ENCODE peak calls at places on chromosome 17, in five cellular contexts. One of them, this sample, is unnamed.

GRCh38 chr17:67863624-67864247 is 38.4 kb downstream of the BPTF start:
- DNase-seq in heart left ventricle: no peak
- DNase-seq in natural killer cell treated with Interleukin-12 subunit alpha and Interleukin-12 subunit beta and Interleukin-15 and Interleukin-18, amount 100 ng/mL, for 72 hours: no peak
- DNase-seq in LNCaP clone FGC: no peak
- DNase-seq in stimulated activated naive CD8-positive, alpha-beta T cell treated with anti-CD3 and anti-CD28 coated beads, Interleukin-15, Interleukin-2, amounts not matched to agents 100 U/mL and 50 U/mL, for 24 hours: no peak
- DNase-seq in this sample: no peak

GRCh38 chr17:43701318-43701743 is 39.6 kb upstream of the MEOX1 start:
- DNase-seq in stimulated activated naive CD8-positive, alpha-beta T cell treated with anti-CD3 and anti-CD28 coated beads, Interleukin-15, Interleukin-2, amounts not matched to agents 100 U/mL and 50 U/mL, for 24 hours: peak
- DNase-seq in heart left ventricle: no peak
- DNase-seq in LNCaP clone FGC: no peak
- DNase-seq in natural killer cell treated with Interleukin-12 subunit alpha and Interleukin-12 subunit beta and Interleukin-15 and Interleukin-18, amount 100 ng/mL, for 72 hours: peak
- DNase-seq in this sample: peak

GRCh38 chr17:40071720-40072480 is 9.1 kb downstream of the THRA start:
- DNase-seq in LNCaP clone FGC: peak
- DNase-seq in natural killer cell treated with Interleukin-12 subunit alpha and Interleukin-12 subunit beta and Interleukin-15 and Interleukin-18, amount 100 ng/mL, for 72 hours: no peak
- DNase-seq in stimulated activated naive CD8-positive, alpha-beta T cell treated with anti-CD3 and anti-CD28 coated beads, Interleukin-15, Interleukin-2, amounts not matched to agents 100 U/mL and 50 U/mL, for 24 hours: no peak
- DNase-seq in heart left ventricle: peak
- DNase-seq in this sample: no peak

GRCh38 chr17:44216173-44216572 is 3.3 kb downstream of the UBTF start:
- DNase-seq in heart left ventricle: no peak
- DNase-seq in stimulated activated naive CD8-positive, alpha-beta T cell treated with anti-CD3 and anti-CD28 coated beads, Interleukin-15, Interleukin-2, amounts not matched to agents 100 U/mL and 50 U/mL, for 24 hours: peak
- DNase-seq in natural killer cell treated with Interleukin-12 subunit alpha and Interleukin-12 subunit beta and Interleukin-15 and Interleukin-18, amount 100 ng/mL, for 72 hours: no peak
- DNase-seq in LNCaP clone FGC: no peak
- DNase-seq in this sample: no peak

GRCh38 chr17:8022358-8023038 is 16.4 kb upstream of the ALOX15B start:
- DNase-seq in LNCaP clone FGC: no peak
- DNase-seq in stimulated activated naive CD8-positive, alpha-beta T cell treated with anti-CD3 and anti-CD28 coated beads, Interleukin-15, Interleukin-2, amounts not matched to agents 100 U/mL and 50 U/mL, for 24 hours: no peak
- DNase-seq in natural killer cell treated with Interleukin-12 subunit alpha and Interleukin-12 subunit beta and Interleukin-15 and Interleukin-18, amount 100 ng/mL, for 72 hours: no peak
- DNase-seq in heart left ventricle: no peak
- DNase-seq in this sample: no peak

GRCh38 chr17:47829870-47830269 is 1.5 kb downstream of the MRPL10 start:
- DNase-seq in stimulated activated naive CD8-positive, alpha-beta T cell treated with anti-CD3 and anti-CD28 coated beads, Interleukin-15, Interleukin-2, amounts not matched to agents 100 U/mL and 50 U/mL, for 24 hours: no peak
- DNase-seq in LNCaP clone FGC: no peak
- DNase-seq in heart left ventricle: no peak
- DNase-seq in natural killer cell treated with Interleukin-12 subunit alpha and Interleukin-12 subunit beta and Interleukin-15 and Interleukin-18, amount 100 ng/mL, for 72 hours: peak
- DNase-seq in this sample: no peak

GRCh38 chr17:39926588-39927100 is 757 bp downstream of the ORMDL3 start:
- DNase-seq in natural killer cell treated with Interleukin-12 subunit alpha and Interleukin-12 subunit beta and Interleukin-15 and Interleukin-18, amount 100 ng/mL, for 72 hours: peak
- DNase-seq in stimulated activated naive CD8-positive, alpha-beta T cell treated with anti-CD3 and anti-CD28 coated beads, Interleukin-15, Interleukin-2, amounts not matched to agents 100 U/mL and 50 U/mL, for 24 hours: peak
- DNase-seq in LNCaP clone FGC: no peak
- DNase-seq in heart left ventricle: no peak
- DNase-seq in this sample: peak

GRCh38 chr17:26809033-26809432 is 484.9 kb upstream of the WSB1 start:
- DNase-seq in heart left ventricle: no peak
- DNase-seq in stimulated activated naive CD8-positive, alpha-beta T cell treated with anti-CD3 and anti-CD28 coated beads, Interleukin-15, Interleukin-2, amounts not matched to agents 100 U/mL and 50 U/mL, for 24 hours: no peak
- DNase-seq in LNCaP clone FGC: no peak
- DNase-seq in natural killer cell treated with Interleukin-12 subunit alpha and Interleukin-12 subunit beta and Interleukin-15 and Interleukin-18, amount 100 ng/mL, for 72 hours: no peak
- DNase-seq in this sample: no peak

GRCh38 chr17:27326585-27326984 is 32.7 kb downstream of the WSB1 start:
- DNase-seq in stimulated activated naive CD8-positive, alpha-beta T cell treated with anti-CD3 and anti-CD28 coated beads, Interleukin-15, Interleukin-2, amounts not matched to agents 100 U/mL and 50 U/mL, for 24 hours: no peak
- DNase-seq in natural killer cell treated with Interleukin-12 subunit alpha and Interleukin-12 subunit beta and Interleukin-15 and Interleukin-18, amount 100 ng/mL, for 72 hours: no peak
- DNase-seq in LNCaP clone FGC: no peak
- DNase-seq in heart left ventricle: no peak
- DNase-seq in this sample: no peak

GRCh38 chr17:71987634-71988033 is 133.2 kb upstream of the SOX9 start:
- DNase-seq in LNCaP clone FGC: no peak
- DNase-seq in natural killer cell treated with Interleukin-12 subunit alpha and Interleukin-12 subunit beta and Interleukin-15 and Interleukin-18, amount 100 ng/mL, for 72 hours: no peak
- DNase-seq in heart left ventricle: no peak
- DNase-seq in stimulated activated naive CD8-positive, alpha-beta T cell treated with anti-CD3 and anti-CD28 coated beads, Interleukin-15, Interleukin-2, amounts not matched to agents 100 U/mL and 50 U/mL, for 24 hours: no peak
- DNase-seq in this sample: no peak

GRCh38 chr17:62870581-62870964 is 62.5 kb upstream of the MARCHF10 start:
- DNase-seq in stimulated activated naive CD8-positive, alpha-beta T cell treated with anti-CD3 and anti-CD28 coated beads, Interleukin-15, Interleukin-2, amounts not matched to agents 100 U/mL and 50 U/mL, for 24 hours: no peak
- DNase-seq in LNCaP clone FGC: no peak
- DNase-seq in heart left ventricle: no peak
- DNase-seq in natural killer cell treated with Interleukin-12 subunit alpha and Interleukin-12 subunit beta and Interleukin-15 and Interleukin-18, amount 100 ng/mL, for 72 hours: no peak
- DNase-seq in this sample: no peak

GRCh38 chr17:72118588-72119279 is 2.1 kb upstream of the SOX9 start:
- DNase-seq in LNCaP clone FGC: peak
- DNase-seq in natural killer cell treated with Interleukin-12 subunit alpha and Interleukin-12 subunit beta and Interleukin-15 and Interleukin-18, amount 100 ng/mL, for 72 hours: no peak
- DNase-seq in heart left ventricle: no peak
- DNase-seq in stimulated activated naive CD8-positive, alpha-beta T cell treated with anti-CD3 and anti-CD28 coated beads, Interleukin-15, Interleukin-2, amounts not matched to agents 100 U/mL and 50 U/mL, for 24 hours: no peak
- DNase-seq in this sample: no peak

GRCh38 chr17:68085751-68086445 is 50.4 kb downstream of the KPNA2 start:
- DNase-seq in natural killer cell treated with Interleukin-12 subunit alpha and Interleukin-12 subunit beta and Interleukin-15 and Interleukin-18, amount 100 ng/mL, for 72 hours: no peak
- DNase-seq in stimulated activated naive CD8-positive, alpha-beta T cell treated with anti-CD3 and anti-CD28 coated beads, Interleukin-15, Interleukin-2, amounts not matched to agents 100 U/mL and 50 U/mL, for 24 hours: no peak
- DNase-seq in heart left ventricle: no peak
- DNase-seq in LNCaP clone FGC: no peak
- DNase-seq in this sample: peak

GRCh38 chr17:79730769-79731483 is at the start of gene ENPP7:
- DNase-seq in natural killer cell treated with Interleukin-12 subunit alpha and Interleukin-12 subunit beta and Interleukin-15 and Interleukin-18, amount 100 ng/mL, for 72 hours: no peak
- DNase-seq in stimulated activated naive CD8-positive, alpha-beta T cell treated with anti-CD3 and anti-CD28 coated beads, Interleukin-15, Interleukin-2, amounts not matched to agents 100 U/mL and 50 U/mL, for 24 hours: no peak
- DNase-seq in LNCaP clone FGC: no peak
- DNase-seq in heart left ventricle: no peak
- DNase-seq in this sample: no peak

GRCh38 chr17:69779378-69780214 is 295.4 kb upstream of the KCNJ16 start:
- DNase-seq in LNCaP clone FGC: no peak
- DNase-seq in stimulated activated naive CD8-positive, alpha-beta T cell treated with anti-CD3 and anti-CD28 coated beads, Interleukin-15, Interleukin-2, amounts not matched to agents 100 U/mL and 50 U/mL, for 24 hours: no peak
- DNase-seq in natural killer cell treated with Interleukin-12 subunit alpha and Interleukin-12 subunit beta and Interleukin-15 and Interleukin-18, amount 100 ng/mL, for 72 hours: no peak
- DNase-seq in heart left ventricle: no peak
- DNase-seq in this sample: no peak

GRCh38 chr17:20275653-20276052 is 191.7 kb downstream of the LGALS9B start:
- DNase-seq in heart left ventricle: no peak
- DNase-seq in natural killer cell treated with Interleukin-12 subunit alpha and Interleukin-12 subunit beta and Interleukin-15 and Interleukin-18, amount 100 ng/mL, for 72 hours: no peak
- DNase-seq in LNCaP clone FGC: no peak
- DNase-seq in stimulated activated naive CD8-positive, alpha-beta T cell treated with anti-CD3 and anti-CD28 coated beads, Interleukin-15, Interleukin-2, amounts not matched to agents 100 U/mL and 50 U/mL, for 24 hours: no peak
- DNase-seq in this sample: no peak

GRCh38 chr17:15649861-15650391 is 30.4 kb upstream of the FBXW10B start:
- DNase-seq in stimulated activated naive CD8-positive, alpha-beta T cell treated with anti-CD3 and anti-CD28 coated beads, Interleukin-15, Interleukin-2, amounts not matched to agents 100 U/mL and 50 U/mL, for 24 hours: no peak
- DNase-seq in heart left ventricle: no peak
- DNase-seq in natural killer cell treated with Interleukin-12 subunit alpha and Interleukin-12 subunit beta and Interleukin-15 and Interleukin-18, amount 100 ng/mL, for 72 hours: no peak
- DNase-seq in LNCaP clone FGC: peak
- DNase-seq in this sample: no peak

GRCh38 chr17:797236-797635 is 15.1 kb downstream of the MRM3 start:
- DNase-seq in natural killer cell treated with Interleukin-12 subunit alpha and Interleukin-12 subunit beta and Interleukin-15 and Interleukin-18, amount 100 ng/mL, for 72 hours: no peak
- DNase-seq in LNCaP clone FGC: no peak
- DNase-seq in stimulated activated naive CD8-positive, alpha-beta T cell treated with anti-CD3 and anti-CD28 coated beads, Interleukin-15, Interleukin-2, amounts not matched to agents 100 U/mL and 50 U/mL, for 24 hours: no peak
- DNase-seq in heart left ventricle: peak
- DNase-seq in this sample: no peak

GRCh38 chr17:32016231-32016630 is 9.0 kb downstream of the LRRC37B start:
- DNase-seq in natural killer cell treated with Interleukin-12 subunit alpha and Interleukin-12 subunit beta and Interleukin-15 and Interleukin-18, amount 100 ng/mL, for 72 hours: no peak
- DNase-seq in heart left ventricle: no peak
- DNase-seq in stimulated activated naive CD8-positive, alpha-beta T cell treated with anti-CD3 and anti-CD28 coated beads, Interleukin-15, Interleukin-2, amounts not matched to agents 100 U/mL and 50 U/mL, for 24 hours: no peak
- DNase-seq in LNCaP clone FGC: no peak
- DNase-seq in this sample: no peak

GRCh38 chr17:57622886-57623433 is 122.1 kb downstream of the CCDC182 start:
- DNase-seq in LNCaP clone FGC: no peak
- DNase-seq in stimulated activated naive CD8-positive, alpha-beta T cell treated with anti-CD3 and anti-CD28 coated beads, Interleukin-15, Interleukin-2, amounts not matched to agents 100 U/mL and 50 U/mL, for 24 hours: peak
- DNase-seq in natural killer cell treated with Interleukin-12 subunit alpha and Interleukin-12 subunit beta and Interleukin-15 and Interleukin-18, amount 100 ng/mL, for 72 hours: no peak
- DNase-seq in heart left ventricle: no peak
- DNase-seq in this sample: peak

GRCh38 chr17:82684207-82684903 is 14.1 kb downstream of the RAB40B start:
- DNase-seq in natural killer cell treated with Interleukin-12 subunit alpha and Interleukin-12 subunit beta and Interleukin-15 and Interleukin-18, amount 100 ng/mL, for 72 hours: no peak
- DNase-seq in heart left ventricle: no peak
- DNase-seq in LNCaP clone FGC: no peak
- DNase-seq in stimulated activated naive CD8-positive, alpha-beta T cell treated with anti-CD3 and anti-CD28 coated beads, Interleukin-15, Interleukin-2, amounts not matched to agents 100 U/mL and 50 U/mL, for 24 hours: no peak
- DNase-seq in this sample: no peak

GRCh38 chr17:56416682-56417351 is 176.7 kb upstream of the NOG start:
- DNase-seq in natural killer cell treated with Interleukin-12 subunit alpha and Interleukin-12 subunit beta and Interleukin-15 and Interleukin-18, amount 100 ng/mL, for 72 hours: no peak
- DNase-seq in heart left ventricle: no peak
- DNase-seq in LNCaP clone FGC: no peak
- DNase-seq in stimulated activated naive CD8-positive, alpha-beta T cell treated with anti-CD3 and anti-CD28 coated beads, Interleukin-15, Interleukin-2, amounts not matched to agents 100 U/mL and 50 U/mL, for 24 hours: no peak
- DNase-seq in this sample: no peak

GRCh38 chr17:50660042-50660886 is 25.6 kb downstream of the ABCC3 start:
- DNase-seq in natural killer cell treated with Interleukin-12 subunit alpha and Interleukin-12 subunit beta and Interleukin-15 and Interleukin-18, amount 100 ng/mL, for 72 hours: no peak
- DNase-seq in stimulated activated naive CD8-positive, alpha-beta T cell treated with anti-CD3 and anti-CD28 coated beads, Interleukin-15, Interleukin-2, amounts not matched to agents 100 U/mL and 50 U/mL, for 24 hours: no peak
- DNase-seq in heart left ventricle: peak
- DNase-seq in LNCaP clone FGC: no peak
- DNase-seq in this sample: no peak

GRCh38 chr17:38912221-38912813 is 13.1 kb upstream of the LASP1NB start:
- DNase-seq in stimulated activated naive CD8-positive, alpha-beta T cell treated with anti-CD3 and anti-CD28 coated beads, Interleukin-15, Interleukin-2, amounts not matched to agents 100 U/mL and 50 U/mL, for 24 hours: no peak
- DNase-seq in LNCaP clone FGC: peak
- DNase-seq in natural killer cell treated with Interleukin-12 subunit alpha and Interleukin-12 subunit beta and Interleukin-15 and Interleukin-18, amount 100 ng/mL, for 72 hours: no peak
- DNase-seq in heart left ventricle: no peak
- DNase-seq in this sample: no peak

GRCh38 chr17:68429881-68430280 is 27.4 kb downstream of the WIPI1 start:
- DNase-seq in LNCaP clone FGC: no peak
- DNase-seq in heart left ventricle: no peak
- DNase-seq in natural killer cell treated with Interleukin-12 subunit alpha and Interleukin-12 subunit beta and Interleukin-15 and Interleukin-18, amount 100 ng/mL, for 72 hours: no peak
- DNase-seq in stimulated activated naive CD8-positive, alpha-beta T cell treated with anti-CD3 and anti-CD28 coated beads, Interleukin-15, Interleukin-2, amounts not matched to agents 100 U/mL and 50 U/mL, for 24 hours: no peak
- DNase-seq in this sample: no peak

GRCh38 chr17:55726440-55726839 is 3.8 kb upstream of the TMEM100 start:
- DNase-seq in natural killer cell treated with Interleukin-12 subunit alpha and Interleukin-12 subunit beta and Interleukin-15 and Interleukin-18, amount 100 ng/mL, for 72 hours: no peak
- DNase-seq in LNCaP clone FGC: peak
- DNase-seq in stimulated activated naive CD8-positive, alpha-beta T cell treated with anti-CD3 and anti-CD28 coated beads, Interleukin-15, Interleukin-2, amounts not matched to agents 100 U/mL and 50 U/mL, for 24 hours: no peak
- DNase-seq in heart left ventricle: no peak
- DNase-seq in this sample: no peak

GRCh38 chr17:73566905-73567782 is 77.1 kb downstream of the SDK2 start:
- DNase-seq in heart left ventricle: peak
- DNase-seq in stimulated activated naive CD8-positive, alpha-beta T cell treated with anti-CD3 and anti-CD28 coated beads, Interleukin-15, Interleukin-2, amounts not matched to agents 100 U/mL and 50 U/mL, for 24 hours: peak
- DNase-seq in LNCaP clone FGC: no peak
- DNase-seq in natural killer cell treated with Interleukin-12 subunit alpha and Interleukin-12 subunit beta and Interleukin-15 and Interleukin-18, amount 100 ng/mL, for 72 hours: no peak
- DNase-seq in this sample: no peak

GRCh38 chr17:62618647-62619412 is 8.6 kb upstream of the MRC2 start:
- DNase-seq in LNCaP clone FGC: no peak
- DNase-seq in stimulated activated naive CD8-positive, alpha-beta T cell treated with anti-CD3 and anti-CD28 coated beads, Interleukin-15, Interleukin-2, amounts not matched to agents 100 U/mL and 50 U/mL, for 24 hours: no peak
- DNase-seq in heart left ventricle: no peak
- DNase-seq in natural killer cell treated with Interleukin-12 subunit alpha and Interleukin-12 subunit beta and Interleukin-15 and Interleukin-18, amount 100 ng/mL, for 72 hours: no peak
- DNase-seq in this sample: no peak

GRCh38 chr17:72565006-72565405 is 444.2 kb downstream of the SOX9 start:
- DNase-seq in LNCaP clone FGC: no peak
- DNase-seq in natural killer cell treated with Interleukin-12 subunit alpha and Interleukin-12 subunit beta and Interleukin-15 and Interleukin-18, amount 100 ng/mL, for 72 hours: no peak
- DNase-seq in heart left ventricle: no peak
- DNase-seq in stimulated activated naive CD8-positive, alpha-beta T cell treated with anti-CD3 and anti-CD28 coated beads, Interleukin-15, Interleukin-2, amounts not matched to agents 100 U/mL and 50 U/mL, for 24 hours: no peak
- DNase-seq in this sample: no peak

GRCh38 chr17:81556175-81556691 is 4.1 kb upstream of the FAAP100 start:
- DNase-seq in natural killer cell treated with Interleukin-12 subunit alpha and Interleukin-12 subunit beta and Interleukin-15 and Interleukin-18, amount 100 ng/mL, for 72 hours: no peak
- DNase-seq in heart left ventricle: peak
- DNase-seq in stimulated activated naive CD8-positive, alpha-beta T cell treated with anti-CD3 and anti-CD28 coated beads, Interleukin-15, Interleukin-2, amounts not matched to agents 100 U/mL and 50 U/mL, for 24 hours: no peak
- DNase-seq in LNCaP clone FGC: no peak
- DNase-seq in this sample: no peak

GRCh38 chr17:44219636-44220210 is at the start of gene UBTF:
- DNase-seq in natural killer cell treated with Interleukin-12 subunit alpha and Interleukin-12 subunit beta and Interleukin-15 and Interleukin-18, amount 100 ng/mL, for 72 hours: no peak
- DNase-seq in stimulated activated naive CD8-positive, alpha-beta T cell treated with anti-CD3 and anti-CD28 coated beads, Interleukin-15, Interleukin-2, amounts not matched to agents 100 U/mL and 50 U/mL, for 24 hours: peak
- DNase-seq in LNCaP clone FGC: no peak
- DNase-seq in heart left ventricle: peak
- DNase-seq in this sample: peak

GRCh38 chr17:76262732-76263344 is 2.3 kb upstream of the UBALD2 start:
- DNase-seq in stimulated activated naive CD8-positive, alpha-beta T cell treated with anti-CD3 and anti-CD28 coated beads, Interleukin-15, Interleukin-2, amounts not matched to agents 100 U/mL and 50 U/mL, for 24 hours: peak
- DNase-seq in heart left ventricle: no peak
- DNase-seq in natural killer cell treated with Interleukin-12 subunit alpha and Interleukin-12 subunit beta and Interleukin-15 and Interleukin-18, amount 100 ng/mL, for 72 hours: peak
- DNase-seq in LNCaP clone FGC: peak
- DNase-seq in this sample: peak

GRCh38 chr17:52383493-52384100 is 225.1 kb upstream of the CA10 start:
- DNase-seq in heart left ventricle: no peak
- DNase-seq in LNCaP clone FGC: peak
- DNase-seq in natural killer cell treated with Interleukin-12 subunit alpha and Interleukin-12 subunit beta and Interleukin-15 and Interleukin-18, amount 100 ng/mL, for 72 hours: no peak
- DNase-seq in stimulated activated naive CD8-positive, alpha-beta T cell treated with anti-CD3 and anti-CD28 coated beads, Interleukin-15, Interleukin-2, amounts not matched to agents 100 U/mL and 50 U/mL, for 24 hours: peak
- DNase-seq in this sample: no peak

GRCh38 chr17:17415006-17415405 is 61.8 kb upstream of the MED9 start:
- DNase-seq in heart left ventricle: no peak
- DNase-seq in LNCaP clone FGC: no peak
- DNase-seq in natural killer cell treated with Interleukin-12 subunit alpha and Interleukin-12 subunit beta and Interleukin-15 and Interleukin-18, amount 100 ng/mL, for 72 hours: no peak
- DNase-seq in stimulated activated naive CD8-positive, alpha-beta T cell treated with anti-CD3 and anti-CD28 coated beads, Interleukin-15, Interleukin-2, amounts not matched to agents 100 U/mL and 50 U/mL, for 24 hours: no peak
- DNase-seq in this sample: no peak

GRCh38 chr17:82679586-82680465 is 18.7 kb downstream of the RAB40B start:
- DNase-seq in heart left ventricle: no peak
- DNase-seq in LNCaP clone FGC: no peak
- DNase-seq in natural killer cell treated with Interleukin-12 subunit alpha and Interleukin-12 subunit beta and Interleukin-15 and Interleukin-18, amount 100 ng/mL, for 72 hours: no peak
- DNase-seq in stimulated activated naive CD8-positive, alpha-beta T cell treated with anti-CD3 and anti-CD28 coated beads, Interleukin-15, Interleukin-2, amounts not matched to agents 100 U/mL and 50 U/mL, for 24 hours: no peak
- DNase-seq in this sample: no peak

This sample was measured in GM06990.